ENCODE peak calls at places on chromosome 10, in ten cellular contexts. C is stimulated activated CD8-positive, alpha-beta memory T cell treated with anti-CD3 and anti-CD28 coated beads, Interleukin-2, amount 100 ng/mL, for 48 hours; K is left ventricle myocardium inferior; D is choroid plexus epithelial cell; N is NCI-H2081; W is glomerular endothelial cell; Y is activated effector memory CD4-positive, alpha-beta T cell treated with Interleukin-2 at 50 U/mL for 16 hours; H is cardiac muscle cell; P is GM23248; V is body of pancreas. S is an unnamed sample.

GRCh38 chr10:122224159-122224558 is 46.9 kb upstream of the BTBD16 start:
- DNase-seq in C (no peak), K (no peak), D (no peak), N (no peak), W (no peak), Y (no peak), H (no peak), P (no peak), V (no peak), S (no peak)

GRCh38 chr10:21114683-21115082 is 217.6 kb upstream of the NEBL start:
- DNase-seq in C (no peak), K (no peak), D (no peak), N (no peak), W (no peak), Y (no peak), H (no peak), P (no peak), V (no peak), S (no peak)

GRCh38 chr10:119281581-119282071 is 74.3 kb downstream of the GRK5 start:
- DNase-seq in C (no peak), K (peak; percentile 89), D (peak; percentile 28), N (peak; percentile 55), W (no peak), Y (no peak), H (no peak), P (peak; percentile 26), V (peak; percentile 55), S (no peak)

GRCh38 chr10:14084875-14085274 is 245.8 kb downstream of the FRMD4A start:
- DNase-seq in C (no peak), K (no peak), D (peak; percentile 75), N (no peak), W (no peak), Y (no peak), H (no peak), P (no peak), V (no peak), S (no peak)

GRCh38 chr10:99660662-99661369 is 1.5 kb downstream of the ENTPD7 start:
- DNase-seq in C (no peak), K (no peak), D (peak; percentile 37), N (no peak), W (no peak), Y (no peak), H (no peak), P (no peak), V (no peak), S (no peak)

GRCh38 chr10:85026878-85027467 is 698.6 kb downstream of the CCSER2 start:
- DNase-seq in C (no peak), K (no peak), D (no peak), N (no peak), W (no peak), Y (no peak), H (no peak), P (no peak), V (no peak), S (no peak)

GRCh38 chr10:110163192-110163773 is 44.1 kb upstream of the MXI1 start:
- DNase-seq in C (no peak), K (no peak), D (no peak), N (peak; percentile 86), W (no peak), Y (no peak), H (no peak), P (no peak), V (no peak), S (no peak)

GRCh38 chr10:71344154-71344915 is 25.3 kb downstream of the SLC29A3 start:
- DNase-seq in C (no peak), K (no peak), D (no peak), N (no peak), W (no peak), Y (no peak), H (no peak), P (no peak), V (no peak), S (no peak)

GRCh38 chr10:130957423-130957822 is 354.1 kb downstream of the TCERG1L start:
- DNase-seq in C (no peak), K (no peak), D (no peak), N (no peak), W (no peak), Y (no peak), H (no peak), P (no peak), V (no peak), S (no peak)

GRCh38 chr10:88934900-88935672 is 17.5 kb downstream of the ACTA2 start:
- DNase-seq in C (peak; percentile 58), K (peak; percentile 67), D (peak; percentile 93), N (peak; percentile 82), W (peak; percentile 73), Y (peak; percentile 55), H (peak; percentile 85), P (peak; percentile 82), V (peak; percentile 83), S (peak; percentile 76)

GRCh38 chr10:72490951-72491350 is 134.9 kb downstream of the MICU1 start:
- DNase-seq in C (no peak), K (no peak), D (peak; percentile 56), N (no peak), W (no peak), Y (no peak), H (no peak), P (peak; percentile 76), V (no peak), S (no peak)

GRCh38 chr10:122052702-122053101 is 63.7 kb downstream of the TACC2 start:
- DNase-seq in C (no peak), K (no peak), D (no peak), N (no peak), W (no peak), Y (no peak), H (no peak), P (peak; percentile 20), V (no peak), S (no peak)

GRCh38 chr10:70461397-70462348 is 16.9 kb upstream of the PALD1 start:
- DNase-seq in C (no peak), K (peak; percentile 54), D (peak; percentile 73), N (peak; percentile 53), W (no peak), Y (no peak), H (peak; percentile 73), P (peak; percentile 74), V (peak; percentile 56), S (peak; percentile 71)

GRCh38 chr10:96984512-96985225 is 152.6 kb downstream of the LCOR start:
- DNase-seq in C (no peak), K (no peak), D (peak; percentile 45), N (no peak), W (no peak), Y (no peak), H (no peak), P (no peak), V (no peak), S (no peak)

GRCh38 chr10:48287417-48288391 is 13.2 kb upstream of the FRMPD2 start:
- DNase-seq in C (no peak), K (peak; percentile 33), D (no peak), N (no peak), W (no peak), Y (no peak), H (peak; percentile 30), P (no peak), V (peak; percentile 63), S (peak; percentile 56)

GRCh38 chr10:26725837-26726727 is 28.6 kb downstream of the PDSS1 start:
- DNase-seq in C (no peak), K (peak; percentile 51), D (peak; percentile 85), N (peak; percentile 30), W (peak; percentile 18), Y (peak; percentile 27), H (peak; percentile 58), P (peak; percentile 68), V (peak; percentile 67), S (peak; percentile 43)

GRCh38 chr10:129517680-129518057 is 50.6 kb downstream of the MGMT start:
- DNase-seq in C (no peak), K (no peak), D (no peak), N (no peak), W (no peak), Y (no peak), H (no peak), P (no peak), V (no peak), S (no peak)

GRCh38 chr10:103584216-103585010 is 90.9 kb downstream of the NEURL1 start:
- DNase-seq in C (peak; percentile 42), K (no peak), D (no peak), N (no peak), W (no peak), Y (peak; percentile 73), H (no peak), P (peak; percentile 83), V (no peak), S (peak; percentile 70)

GRCh38 chr10:30805061-30805460 is 175.5 kb upstream of the LYZL2 start:
- DNase-seq in C (no peak), K (no peak), D (no peak), N (no peak), W (no peak), Y (no peak), H (no peak), P (no peak), V (no peak), S (no peak)

GRCh38 chr10:99676435-99676834 is 17.1 kb downstream of the ENTPD7 start:
- DNase-seq in C (no peak), K (no peak), D (peak; percentile 88), N (no peak), W (no peak), Y (no peak), H (no peak), P (peak; percentile 71), V (no peak), S (no peak)

GRCh38 chr10:73991846-73992245 is 6.1 kb upstream of the VCL start:
- DNase-seq in C (peak; percentile 62), K (peak; percentile 31), D (no peak), N (no peak), W (no peak), Y (peak; percentile 77), H (no peak), P (no peak), V (no peak), S (no peak)

GRCh38 chr10:25888627-25889026 is 45.4 kb upstream of the MYO3A start:
- DNase-seq in C (no peak), K (no peak), D (no peak), N (peak; percentile 8), W (no peak), Y (no peak), H (no peak), P (no peak), V (no peak), S (peak; percentile 70)

GRCh38 chr10:104297697-104298660 is 29.0 kb downstream of the GSTO2 start:
- DNase-seq in C (peak; percentile 46), K (peak; percentile 26), D (peak; percentile 94), N (no peak), W (no peak), Y (no peak), H (peak; percentile 61), P (peak; percentile 46), V (no peak), S (no peak)

GRCh38 chr10:120423350-120424197 is 33.5 kb upstream of the PLPP4 start:
- DNase-seq in C (peak; percentile 2), K (no peak), D (peak; percentile 81), N (peak; percentile 16), W (peak; percentile 71), Y (no peak), H (peak; percentile 64), P (peak; percentile 94), V (peak; percentile 44), S (peak; percentile 62)

GRCh38 chr10:116026315-116026714 is 246.7 kb downstream of the GFRA1 start:
- DNase-seq in C (no peak), K (no peak), D (no peak), N (no peak), W (no peak), Y (no peak), H (no peak), P (no peak), V (no peak), S (no peak)